ENCODE peak calls at places on chromosomes 13 and 19, in six cellular contexts. One of them, this sample, is unnamed.

GRCh38 chr19:4542896-4543351 is 3.1 kb upstream of the LRG1 start:
- DNase-seq in HFF-Myc: no peak
- DNase-seq in mesothelial cell of epicardium: no peak
- DNase-seq in lower leg skin: no peak
- DNase-seq in A549: no peak
- DNase-seq in SK-N-SH: no peak
- DNase-seq in this sample: no peak

GRCh38 chr19:57830071-57830602 is at the start of gene ZNF587B:
- DNase-seq in mesothelial cell of epicardium: no peak
- DNase-seq in HFF-Myc: peak
- DNase-seq in SK-N-SH: peak
- DNase-seq in lower leg skin: peak
- DNase-seq in A549: no peak
- DNase-seq in this sample: no peak

GRCh38 chr19:46426506-46427162 is 2.1 kb downstream of the PNMA8C start:
- DNase-seq in HFF-Myc: peak
- DNase-seq in A549: peak
- DNase-seq in mesothelial cell of epicardium: peak
- DNase-seq in SK-N-SH: peak
- DNase-seq in lower leg skin: no peak
- DNase-seq in this sample: peak

GRCh38 chr19:51407631-51408131 is 9.8 kb downstream of the SIGLEC10 start:
- DNase-seq in HFF-Myc: no peak
- DNase-seq in SK-N-SH: no peak
- DNase-seq in A549: peak
- DNase-seq in mesothelial cell of epicardium: no peak
- DNase-seq in lower leg skin: no peak
- DNase-seq in this sample: peak

GRCh38 chr13:38783992-38784875 is 97.4 kb downstream of the FREM2 start:
- DNase-seq in A549: no peak
- DNase-seq in lower leg skin: no peak
- DNase-seq in SK-N-SH: no peak
- DNase-seq in HFF-Myc: no peak
- DNase-seq in mesothelial cell of epicardium: no peak
- DNase-seq in this sample: no peak

GRCh38 chr13:106558527-106558926 is 9.4 kb downstream of the ARGLU1 start:
- DNase-seq in A549: no peak
- DNase-seq in SK-N-SH: no peak
- DNase-seq in HFF-Myc: no peak
- DNase-seq in mesothelial cell of epicardium: no peak
- DNase-seq in lower leg skin: no peak
- DNase-seq in this sample: no peak

GRCh38 chr19:39919976-39920375 is 14.5 kb downstream of the FCGBP start:
- DNase-seq in lower leg skin: peak
- DNase-seq in SK-N-SH: no peak
- DNase-seq in mesothelial cell of epicardium: no peak
- DNase-seq in A549: no peak
- DNase-seq in HFF-Myc: no peak
- DNase-seq in this sample: no peak

GRCh38 chr19:44718441-44719261 is 19.7 kb downstream of the CEACAM16 start:
- DNase-seq in SK-N-SH: no peak
- DNase-seq in HFF-Myc: peak
- DNase-seq in mesothelial cell of epicardium: no peak
- DNase-seq in A549: peak
- DNase-seq in lower leg skin: no peak
- DNase-seq in this sample: no peak

GRCh38 chr19:48841047-48841446 is 4.8 kb upstream of the HSD17B14 start:
- DNase-seq in SK-N-SH: no peak
- DNase-seq in A549: no peak
- DNase-seq in HFF-Myc: no peak
- DNase-seq in mesothelial cell of epicardium: no peak
- DNase-seq in lower leg skin: no peak
- DNase-seq in this sample: no peak

GRCh38 chr13:84399320-84400085 is 517.2 kb upstream of the SLITRK1 start:
- DNase-seq in A549: no peak
- DNase-seq in lower leg skin: no peak
- DNase-seq in mesothelial cell of epicardium: no peak
- DNase-seq in HFF-Myc: no peak
- DNase-seq in SK-N-SH: no peak
- DNase-seq in this sample: no peak
- TF ChIP-seq CTCF in A549: no peak
- TF ChIP-seq CTCF in lower leg skin: no peak
- TF ChIP-seq CTCF in mesothelial cell of epicardium: no peak
- TF ChIP-seq CTCF in HFF-Myc: no peak
- TF ChIP-seq CTCF in SK-N-SH: no peak
- TF ChIP-seq CTCF in this sample: no peak

GRCh38 chr13:40261361-40261760 is 405.1 kb downstream of the FOXO1 start:
- DNase-seq in HFF-Myc: no peak
- DNase-seq in lower leg skin: no peak
- DNase-seq in SK-N-SH: no peak
- DNase-seq in mesothelial cell of epicardium: no peak
- DNase-seq in A549: no peak
- DNase-seq in this sample: no peak

GRCh38 chr13:40255551-40255950 is 410.9 kb downstream of the FOXO1 start:
- DNase-seq in SK-N-SH: no peak
- DNase-seq in A549: no peak
- DNase-seq in lower leg skin: no peak
- DNase-seq in mesothelial cell of epicardium: no peak
- DNase-seq in HFF-Myc: no peak
- DNase-seq in this sample: no peak

GRCh38 chr13:40261947-40262346 is 404.5 kb downstream of the FOXO1 start:
- DNase-seq in lower leg skin: no peak
- DNase-seq in HFF-Myc: no peak
- DNase-seq in mesothelial cell of epicardium: no peak
- DNase-seq in SK-N-SH: no peak
- DNase-seq in A549: no peak
- DNase-seq in this sample: no peak

GRCh38 chr13:40254394-40254793 is 412.0 kb downstream of the FOXO1 start:
- DNase-seq in mesothelial cell of epicardium: no peak
- DNase-seq in HFF-Myc: no peak
- DNase-seq in A549: no peak
- DNase-seq in lower leg skin: no peak
- DNase-seq in SK-N-SH: no peak
- DNase-seq in this sample: no peak

GRCh38 chr13:40259899-40260298 is 406.5 kb downstream of the FOXO1 start:
- DNase-seq in HFF-Myc: no peak
- DNase-seq in SK-N-SH: no peak
- DNase-seq in mesothelial cell of epicardium: no peak
- DNase-seq in lower leg skin: no peak
- DNase-seq in A549: no peak
- DNase-seq in this sample: no peak
- TF ChIP-seq CTCF in HFF-Myc: no peak
- TF ChIP-seq CTCF in SK-N-SH: no peak
- TF ChIP-seq CTCF in mesothelial cell of epicardium: no peak
- TF ChIP-seq CTCF in lower leg skin: no peak
- TF ChIP-seq CTCF in A549: no peak
- TF ChIP-seq CTCF in this sample: no peak

GRCh38 chr13:32001392-32001768 is 30.2 kb upstream of the FRY start:
- DNase-seq in HFF-Myc: peak
- DNase-seq in lower leg skin: no peak
- DNase-seq in mesothelial cell of epicardium: no peak
- DNase-seq in A549: peak
- DNase-seq in SK-N-SH: peak
- DNase-seq in this sample: peak
- TF ChIP-seq CTCF in HFF-Myc: peak
- TF ChIP-seq CTCF in lower leg skin: peak
- TF ChIP-seq CTCF in mesothelial cell of epicardium: peak
- TF ChIP-seq CTCF in A549: peak
- TF ChIP-seq CTCF in SK-N-SH: peak
- TF ChIP-seq CTCF in this sample: peak

GRCh38 chr19:38544569-38545315 is 73.0 kb downstream of the MAP4K1 start:
- DNase-seq in HFF-Myc: no peak
- DNase-seq in A549: no peak
- DNase-seq in SK-N-SH: no peak
- DNase-seq in mesothelial cell of epicardium: no peak
- DNase-seq in lower leg skin: no peak
- DNase-seq in this sample: no peak
- TF ChIP-seq CTCF in HFF-Myc: peak
- TF ChIP-seq CTCF in A549: peak
- TF ChIP-seq CTCF in SK-N-SH: no peak
- TF ChIP-seq CTCF in mesothelial cell of epicardium: peak
- TF ChIP-seq CTCF in lower leg skin: no peak
- TF ChIP-seq CTCF in this sample: no peak